ENCODE peak calls at places on chromosomes 7 and 10, in ten cellular contexts. R is OCI-LY7; N is endothelial cell; I is BE2C; T is gastrocnemius medialis; G is H9; L is AG09319; J is CD4-positive, alpha-beta T cell; K is B cell; M is IMR-90. S is an unnamed sample.

GRCh38 chr10:30121401-30121800 is 62.0 kb upstream of the JCAD start:
- DNase-seq in R (no peak), N (no peak), I (no peak), T (no peak), G (no peak), L (no peak), J (no peak), K (no peak), M (no peak), S (no peak)

GRCh38 chr10:103660364-103661197 is 167.1 kb downstream of the NEURL1 start:
- DNase-seq in R (no peak), N (no peak), I (no peak), T (no peak), G (no peak), L (no peak), J (no peak), K (peak), M (peak), S (peak)

GRCh38 chr7:151696738-151697514 is 177.2 kb upstream of the RHEB start:
- DNase-seq in R (no peak), N (no peak), I (peak), T (peak), G (peak), L (no peak), J (no peak), K (no peak), M (no peak), S (no peak)

GRCh38 chr7:50706469-50706937 is 76.2 kb downstream of the GRB10 start:
- DNase-seq in R (no peak), N (no peak), I (no peak), T (no peak), G (no peak), L (no peak), J (no peak), K (no peak), M (no peak), S (no peak)

GRCh38 chr7:55074008-55074499 is 55.2 kb downstream of the EGFR start:
- DNase-seq in R (peak), N (no peak), I (no peak), T (peak), G (peak), L (no peak), J (no peak), K (no peak), M (peak), S (peak)

GRCh38 chr10:101986277-101986971 is 69.5 kb downstream of the ARMH3 start:
- DNase-seq in R (no peak), N (no peak), I (peak), T (no peak), G (no peak), L (no peak), J (no peak), K (no peak), M (no peak), S (no peak)

GRCh38 chr10:42866115-42866995 is 83.8 kb downstream of the BMS1 start:
- DNase-seq in R (peak), N (peak), I (peak), T (peak), G (peak), L (peak), J (peak), K (peak), M (peak), S (peak)

GRCh38 chr7:192035-192649 is at the start of gene FAM20C:
- DNase-seq in R (no peak), N (peak), I (no peak), T (peak), G (peak), L (peak), J (peak), K (peak), M (peak), S (peak)

GRCh38 chr10:104262055-104262454 is 6.9 kb upstream of the GSTO2 start:
- DNase-seq in R (no peak), N (no peak), I (no peak), T (no peak), G (no peak), L (no peak), J (no peak), K (no peak), M (no peak), S (no peak)

GRCh38 chr7:38330861-38331709 is 57.6 kb upstream of the TARP start:
- DNase-seq in R (peak), N (no peak), I (no peak), T (no peak), G (peak), L (no peak), J (no peak), K (no peak), M (no peak), S (no peak)

GRCh38 chr10:13439771-13440708 is 88.8 kb downstream of the BEND7 start:
- DNase-seq in R (peak), N (peak), I (peak), T (peak), G (peak), L (no peak), J (peak), K (peak), M (no peak), S (no peak)

GRCh38 chr10:119659951-119660350 is 8.8 kb downstream of the BAG3 start:
- DNase-seq in R (no peak), N (no peak), I (peak), T (peak), G (no peak), L (no peak), J (no peak), K (no peak), M (no peak), S (no peak)

GRCh38 chr7:130441408-130441854 is 615 bp upstream of the CEP41 start:
- DNase-seq in R (peak), N (peak), I (peak), T (no peak), G (peak), L (no peak), J (no peak), K (no peak), M (peak), S (no peak)

GRCh38 chr10:68598978-68599753 is 39.0 kb downstream of the TET1 start:
- DNase-seq in R (no peak), N (peak), I (peak), T (peak), G (peak), L (no peak), J (no peak), K (no peak), M (peak), S (no peak)

GRCh38 chr7:4612939-4613841 is 68.9 kb upstream of the FOXK1 start:
- DNase-seq in R (no peak), N (no peak), I (no peak), T (peak), G (peak), L (no peak), J (no peak), K (no peak), M (peak), S (no peak)

GRCh38 chr10:70442332-70442988 is 979 bp upstream of the NODAL start:
- DNase-seq in R (no peak), N (no peak), I (no peak), T (no peak), G (peak), L (no peak), J (no peak), K (peak), M (no peak), S (no peak)

DNA sequence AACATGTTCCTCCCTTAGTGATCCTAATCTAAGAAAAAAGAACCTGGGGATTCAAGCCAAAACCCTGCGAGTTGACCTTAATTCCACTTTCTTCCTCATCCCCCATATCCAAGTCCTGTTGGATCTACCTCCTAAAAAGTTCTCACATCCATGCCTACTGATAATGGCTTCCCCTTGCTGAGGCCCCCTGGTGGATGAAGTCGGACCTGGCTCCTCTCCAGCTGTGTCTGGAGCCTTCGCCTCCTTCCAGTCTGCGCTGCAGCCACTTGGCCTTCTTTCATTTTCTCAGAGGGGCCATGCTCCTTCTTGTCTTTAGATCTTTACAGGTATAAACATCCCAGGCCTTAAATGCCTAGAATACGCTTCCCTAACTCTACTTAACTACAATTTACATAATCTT is 8.1 kb downstream of the PDE1C start:
- DNase-seq in R (peak), N (peak), I (peak), T (peak), G (peak), L (no peak), J (no peak), K (no peak), M (peak), S (no peak)
- TF ChIP-seq CTCF in R (peak), N (peak), I (peak), T (no peak), G (peak), L (no peak), J (no peak), K (peak), M (peak), S (peak)

DNA sequence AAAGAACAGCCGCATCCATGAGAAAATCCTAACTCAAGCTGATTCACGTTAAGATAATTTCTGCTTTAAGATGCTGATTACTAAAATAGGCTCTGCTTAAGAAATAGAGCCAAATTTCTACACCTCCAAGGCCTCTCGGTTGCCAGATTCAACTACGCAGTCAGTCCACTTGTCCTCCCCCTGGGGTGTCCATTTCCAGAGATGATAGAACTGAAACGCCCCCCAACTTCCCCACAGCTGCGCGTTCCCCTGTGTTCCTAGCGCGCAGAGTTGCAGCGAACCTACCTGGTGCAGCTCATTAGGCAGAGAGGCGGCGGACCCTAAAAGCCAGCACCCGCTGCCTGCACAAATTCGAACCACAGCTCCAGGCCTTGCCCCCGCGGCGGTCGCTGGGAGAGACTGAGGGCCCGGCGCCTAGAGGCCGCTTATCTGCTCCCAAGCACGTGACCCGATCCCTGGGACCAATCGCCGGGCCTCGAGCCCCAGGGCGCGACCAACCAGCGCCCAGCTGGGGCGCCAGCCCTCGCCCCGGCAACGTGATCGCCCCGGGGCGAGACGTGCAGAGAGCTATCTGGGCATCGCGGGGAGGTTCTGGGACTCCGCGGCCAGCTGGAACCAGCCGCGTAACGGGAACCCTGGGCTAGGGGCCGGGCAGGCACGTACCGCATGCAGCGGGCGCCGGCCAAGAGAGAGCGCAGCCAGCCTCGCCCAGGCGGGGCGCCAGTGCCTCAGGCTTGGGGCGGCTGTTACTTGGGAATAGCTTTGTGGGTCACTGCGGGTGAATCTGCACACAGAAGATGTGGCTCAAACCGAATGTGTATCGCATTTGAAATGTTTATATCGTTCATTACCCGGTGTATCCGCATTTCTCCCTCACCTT is at the start of gene PPP1R3C:
- DNase-seq in R (no peak), N (peak), I (peak), T (peak), G (peak), L (peak), J (peak), K (peak), M (peak), S (peak)
- TF ChIP-seq CTCF in R (no peak), N (no peak), I (peak), T (peak), G (peak), L (peak), J (no peak), K (no peak), M (peak), S (peak)

GRCh38 chr7:157239571-157240270 is 97.1 kb upstream of the DNAJB6 start:
- DNase-seq in R (no peak), N (no peak), I (no peak), T (no peak), G (no peak), L (no peak), J (no peak), K (no peak), M (no peak), S (no peak)
- TF ChIP-seq CTCF in R (no peak), N (no peak), I (peak), T (no peak), G (peak), L (no peak), J (no peak), K (no peak), M (no peak), S (peak)

GRCh38 chr10:131617113-131617877 is 283.5 kb upstream of the PPP2R2D start:
- DNase-seq in R (no peak), N (no peak), I (no peak), T (no peak), G (no peak), L (no peak), J (no peak), K (no peak), M (no peak), S (no peak)
- TF ChIP-seq CTCF in R (no peak), N (no peak), I (no peak), T (no peak), G (no peak), L (no peak), J (no peak), K (no peak), M (no peak), S (no peak)

DNA sequence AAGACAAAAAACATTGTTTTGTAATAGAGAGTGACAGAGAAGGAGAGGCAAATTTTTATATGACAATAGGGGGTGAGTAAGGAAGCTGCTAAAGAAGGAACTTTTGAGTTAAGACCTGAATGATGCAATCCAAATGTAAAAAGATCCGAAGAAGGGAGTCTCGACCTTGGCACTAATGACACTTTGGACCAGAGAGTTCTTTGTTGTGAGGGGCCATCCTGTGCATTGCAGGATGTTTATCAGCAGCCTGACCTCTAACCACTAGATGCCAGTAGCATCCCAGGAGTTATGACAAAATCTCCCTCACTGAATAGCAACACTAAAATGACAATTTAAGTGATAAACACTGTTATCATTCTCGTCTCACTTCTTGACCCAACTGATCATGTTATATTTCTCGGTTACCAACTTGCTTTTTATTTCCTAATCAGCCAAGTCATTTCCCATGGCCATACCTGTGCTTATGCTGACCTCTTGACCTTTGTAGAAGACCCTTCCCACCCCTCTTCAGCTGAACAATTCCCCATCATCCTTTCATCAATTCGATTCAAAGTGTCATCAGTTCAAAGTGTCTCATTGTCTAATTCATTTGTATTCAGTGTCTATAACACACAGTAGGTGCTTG is 30.0 kb downstream of the DGKI start:
- DNase-seq in R (no peak), N (no peak), I (no peak), T (no peak), G (no peak), L (no peak), J (no peak), K (no peak), M (no peak), S (peak)
- TF ChIP-seq CTCF in R (peak), N (no peak), I (peak), T (no peak), G (peak), L (peak), J (no peak), K (no peak), M (peak), S (peak)

DNA sequence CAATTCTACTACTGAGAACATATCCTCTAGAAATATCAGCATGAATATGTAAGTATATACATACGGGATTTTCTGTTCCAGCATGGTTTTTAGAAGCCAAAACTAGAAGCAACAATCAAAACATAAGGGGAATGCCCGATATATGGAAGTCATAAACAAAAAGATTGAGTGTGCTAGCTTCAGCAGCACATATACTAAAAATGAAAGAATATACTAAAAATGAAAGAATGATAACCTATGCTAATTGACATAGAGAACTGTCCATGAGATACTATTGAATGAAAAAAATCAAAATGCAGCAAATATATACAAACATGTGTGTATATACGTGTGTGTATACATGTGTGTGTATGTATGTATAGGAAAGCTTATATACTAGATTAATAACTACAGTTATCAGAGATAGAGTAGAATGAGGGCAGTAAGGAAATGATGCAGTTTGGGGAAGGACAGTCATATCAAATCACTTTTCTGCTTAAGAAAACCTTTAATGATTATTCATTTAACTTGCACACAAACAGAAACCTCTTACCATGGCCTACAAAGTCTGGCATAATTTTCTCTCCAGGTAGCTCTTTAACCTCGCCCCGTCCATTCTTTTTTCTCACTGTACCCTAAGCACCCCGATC is 72.9 kb downstream of the NPY start:
- DNase-seq in R (no peak), N (no peak), I (no peak), T (no peak), G (no peak), L (no peak), J (no peak), K (no peak), M (no peak), S (no peak)
- TF ChIP-seq CTCF in R (no peak), N (no peak), I (no peak), T (no peak), G (no peak), L (no peak), J (no peak), K (no peak), M (no peak), S (no peak)

GRCh38 chr10:93600861-93601773 is at the start of gene RBP4:
- DNase-seq in R (no peak), N (peak), I (peak), T (no peak), G (peak), L (no peak), J (no peak), K (no peak), M (peak), S (no peak)
- TF ChIP-seq CTCF in R (no peak), N (no peak), I (no peak), T (no peak), G (no peak), L (no peak), J (no peak), K (no peak), M (no peak), S (no peak)

GRCh38 chr10:58412502-58412961 is 27.3 kb downstream of the TFAM start:
- DNase-seq in R (no peak), N (no peak), I (no peak), T (no peak), G (peak), L (no peak), J (no peak), K (no peak), M (peak), S (peak)

GRCh38 chr10:58415757-58416156 is 30.5 kb downstream of the TFAM start:
- DNase-seq in R (no peak), N (no peak), I (no peak), T (no peak), G (no peak), L (no peak), J (no peak), K (no peak), M (no peak), S (no peak)

GRCh38 chr10:58409956-58410610 is 24.9 kb downstream of the TFAM start:
- DNase-seq in R (no peak), N (no peak), I (no peak), T (no peak), G (no peak), L (no peak), J (no peak), K (no peak), M (no peak), S (no peak)

DNA sequence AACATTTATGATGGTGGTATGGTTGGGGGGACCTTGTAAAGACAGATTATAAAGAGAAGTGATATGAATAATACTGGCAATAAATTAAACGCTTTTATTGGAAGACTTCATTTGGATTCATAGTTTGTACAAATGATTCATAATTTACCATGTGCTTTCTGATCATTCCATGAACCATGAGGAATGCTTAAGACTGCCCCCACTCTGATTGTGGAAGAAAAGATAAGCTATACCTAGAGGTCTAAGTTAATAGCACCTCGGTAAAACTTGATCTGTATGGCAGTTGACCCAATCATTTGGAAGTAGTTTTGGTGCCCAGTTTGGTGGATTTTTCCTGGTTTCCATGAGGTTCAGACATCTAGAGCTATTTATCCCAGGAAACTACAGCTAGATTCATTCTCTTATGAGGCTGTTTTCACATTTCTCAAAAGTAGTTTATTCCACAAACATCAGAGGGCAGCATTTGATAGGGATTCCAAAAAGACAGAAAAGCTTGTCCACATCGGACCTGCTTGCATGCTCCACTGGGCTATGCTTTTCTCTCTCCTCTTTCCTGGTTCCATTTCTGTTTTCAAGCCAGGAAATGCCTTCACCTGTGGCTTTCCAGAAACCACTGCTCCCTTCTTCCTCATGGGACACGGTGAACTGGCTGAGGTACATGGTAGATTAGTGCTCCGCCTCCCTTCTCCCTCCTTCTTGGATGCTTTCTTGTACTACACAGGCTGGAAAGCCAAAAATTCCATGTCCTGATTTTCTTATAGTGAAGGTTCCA is 29.2 kb downstream of the TFAM start:
- DNase-seq in R (no peak), N (no peak), I (no peak), T (no peak), G (no peak), L (peak), J (no peak), K (no peak), M (peak), S (peak)
- TF ChIP-seq CTCF in R (peak), N (no peak), I (peak), T (peak), G (peak), L (peak), J (no peak), K (no peak), M (peak), S (peak)

GRCh38 chr10:22436526-22436892 is 91.2 kb downstream of the SPAG6 start:
- DNase-seq in R (no peak), N (no peak), I (no peak), T (no peak), G (no peak), L (no peak), J (peak), K (no peak), M (no peak), S (no peak)
- TF ChIP-seq CTCF in R (no peak), N (no peak), I (no peak), T (no peak), G (no peak), L (no peak), J (no peak), K (peak), M (no peak), S (no peak)